ENCODE peak calls at places on chromosomes 1 and 21, in six cellular contexts. W is thoracic aorta, O is T follicular helper cell, R is posterior vena cava, F is SK-MEL-5, K is GM12892. Y is an unnamed sample.

GRCh38 chr1:22653741-22654140 is 705 bp downstream of the C1QB start:
- DNase-seq in W (no peak), K (no peak), O (no peak), R (no peak), F (no peak), Y (no peak)

GRCh38 chr1:159790237-159790917 is 9.6 kb downstream of the DUSP23 start:
- DNase-seq in O (no peak), R (no peak), F (peak; percentile 63), K (no peak), W (no peak), Y (peak; percentile 57)

GRCh38 chr1:23817633-23818032 is 7.6 kb downstream of the HMGCL start:
- DNase-seq in W (no peak), O (no peak), R (no peak), K (no peak), F (no peak), Y (no peak)

GRCh38 chr1:15005116-15005515 is 148.4 kb upstream of the TMEM51 start:
- DNase-seq in W (no peak), F (no peak), R (no peak), K (no peak), O (no peak), Y (no peak)

GRCh38 chr1:212700892-212701819 is 1.5 kb upstream of the BATF3 start:
- DNase-seq in W (no peak), R (peak; percentile 90), F (peak; percentile 54), K (no peak), O (no peak), Y (no peak)

GRCh38 chr1:67847466-67847865 is 14.2 kb upstream of the GNG12 start:
- DNase-seq in F (peak; percentile 94), K (no peak), O (no peak), W (no peak), R (no peak), Y (no peak)

GRCh38 chr1:154938604-154939399 is 2.3 kb upstream of the PMVK start:
- DNase-seq in R (no peak), K (no peak), F (no peak), W (no peak), O (no peak), Y (no peak)

GRCh38 chr1:203128691-203129500 is 1.4 kb downstream of the ADORA1 start:
- DNase-seq in K (peak; percentile 7), W (no peak), R (peak; percentile 65), O (no peak), F (no peak), Y (no peak)

GRCh38 chr21:37207441-37208009 is 59.6 kb downstream of the VPS26C start:
- DNase-seq in K (peak; percentile 46), R (no peak), O (no peak), F (peak; percentile 81), W (no peak), Y (peak; percentile 12)

GRCh38 chr1:104720701-104721100 is 971.0 kb downstream of the AMY1C start:
- DNase-seq in K (no peak), O (no peak), F (no peak), R (no peak), W (no peak), Y (no peak)

GRCh38 chr21:26900980-26901379 is 55.8 kb upstream of the ADAMTS1 start:
- DNase-seq in K (no peak), R (no peak), F (no peak), W (no peak), O (no peak), Y (no peak)